ENCODE peak calls at places on chromosomes 16 and 17, in four cellular contexts. A is K562, Q is H1, F is HepG2. G is an unnamed sample.

GRCh38 chr17:50815400-50815799 is 20.0 kb upstream of the WFIKKN2 start:
- DNase-seq in A (no peak), Q (no peak), F (no peak), G (no peak)

GRCh38 chr17:45376171-45376564 is 56.5 kb downstream of the ARHGAP27 start:
- DNase-seq in A (no peak), Q (no peak), F (no peak), G (no peak)

GRCh38 chr16:9870962-9871361 is 311.3 kb downstream of the GRIN2A start:
- DNase-seq in A (no peak), Q (no peak), F (no peak), G (no peak)

GRCh38 chr16:51302042-51302441 is 151.0 kb upstream of the SALL1 start:
- DNase-seq in A (no peak), Q (no peak), F (no peak), G (no peak)

GRCh38 chr17:33267279-33267790 is 25.8 kb downstream of the ASIC2 start:
- DNase-seq in A (no peak), Q (no peak), F (no peak), G (no peak)

GRCh38 chr16:85395207-85395912 is 217.8 kb upstream of the GSE1 start:
- DNase-seq in A (peak), Q (no peak), F (peak), G (peak)

GRCh38 chr17:1180958-1181768 is 1.4 kb upstream of the ABR start:
- DNase-seq in A (no peak), Q (no peak), F (no peak), G (no peak)

GRCh38 chr16:49057391-49057790 is 224.2 kb downstream of the CBLN1 start:
- DNase-seq in A (no peak), Q (no peak), F (no peak), G (no peak)

GRCh38 chr17:78256705-78257559 is 25.5 kb downstream of the TMEM235 start:
- DNase-seq in A (peak), Q (no peak), F (no peak), G (no peak)

GRCh38 chr17:82244413-82245140 is 15.7 kb downstream of the SLC16A3 start:
- DNase-seq in A (no peak), Q (no peak), F (no peak), G (no peak)

GRCh38 chr17:76920364-76921139 is 52.3 kb downstream of the MGAT5B start:
- DNase-seq in A (no peak), Q (no peak), F (no peak), G (no peak)

GRCh38 chr17:226773-227580 is 45.5 kb upstream of the DOC2B start:
- DNase-seq in A (no peak), Q (no peak), F (no peak), G (no peak)

GRCh38 chr16:68083861-68084503 is 1.2 kb upstream of the NFATC3 start:
- DNase-seq in A (peak), Q (no peak), F (peak), G (no peak)

GRCh38 chr17:73644145-73645049 is at the start of gene SDK2:
- DNase-seq in A (no peak), Q (no peak), F (no peak), G (no peak)

GRCh38 chr17:14756469-14756868 is 455.6 kb downstream of the HS3ST3B1 start:
- DNase-seq in A (no peak), Q (no peak), F (peak), G (no peak)

GRCh38 chr17:35079547-35079946 is 16.0 kb upstream of the RFFL start:
- DNase-seq in A (no peak), Q (no peak), F (peak), G (no peak)

GRCh38 chr16:74564451-74564984 is 42.4 kb downstream of the GLG1 start:
- DNase-seq in A (no peak), Q (no peak), F (no peak), G (no peak)

GRCh38 chr16:80604600-80605355 is 64.0 kb downstream of the DYNLRB2 start:
- DNase-seq in A (no peak), Q (no peak), F (no peak), G (no peak)

GRCh38 chr16:30928390-30928789 is 5.0 kb downstream of the FBXL19 start:
- DNase-seq in A (no peak), Q (no peak), F (no peak), G (no peak)

GRCh38 chr16:4673387-4674046 is 19.8 kb upstream of the NUDT16L1 start:
- DNase-seq in A (no peak), Q (no peak), F (no peak), G (no peak)

GRCh38 chr16:73170587-73170986 is 122.7 kb upstream of the ZFHX3 start:
- DNase-seq in A (no peak), Q (no peak), F (no peak), G (no peak)

GRCh38 chr16:70433456-70434103 is 5.3 kb downstream of the ST3GAL2 start:
- DNase-seq in A (peak), Q (no peak), F (no peak), G (no peak)

GRCh38 chr17:48478224-48479013 is 48.4 kb upstream of the SKAP1 start:
- DNase-seq in A (peak), Q (no peak), F (no peak), G (peak)

GRCh38 chr17:28907709-28908475 is 5.0 kb upstream of the DHRS13 start:
- DNase-seq in A (peak), Q (no peak), F (peak), G (no peak)

GRCh38 chr17:66952031-66952524 is 12.4 kb upstream of the CACNG4 start:
- DNase-seq in A (peak), Q (peak), F (peak), G (no peak)

GRCh38 chr17:67156269-67157199 is 88.5 kb downstream of the HELZ start:
- DNase-seq in A (peak), Q (no peak), F (no peak), G (no peak)

GRCh38 chr17:40242774-40243173 is 23.7 kb downstream of the WIPF2 start:
- DNase-seq in A (no peak), Q (no peak), F (no peak), G (no peak)

GRCh38 chr17:17416007-17416399 is 60.8 kb upstream of the MED9 start:
- DNase-seq in A (peak), Q (no peak), F (peak), G (peak)

GRCh38 chr17:82281076-82281475 is 7.6 kb upstream of the CSNK1D start:
- DNase-seq in A (no peak), Q (no peak), F (no peak), G (no peak)

GRCh38 chr17:79011451-79012147 is 2.0 kb upstream of the CANT1 start:
- DNase-seq in A (peak), Q (no peak), F (no peak), G (no peak)

GRCh38 chr16:67857547-67858233 is 10.2 kb upstream of the CENPT start:
- DNase-seq in A (peak), Q (no peak), F (peak), G (no peak)

GRCh38 chr17:45374501-45374900 is 57.7 kb upstream of the MAP3K14 start:
- DNase-seq in A (no peak), Q (no peak), F (no peak), G (no peak)

GRCh38 chr17:41907633-41908539 is 10.9 kb downstream of the ACLY start:
- DNase-seq in A (no peak), Q (no peak), F (peak), G (no peak)

GRCh38 chr17:41912925-41913324 is 5.8 kb downstream of the ACLY start:
- DNase-seq in A (no peak), Q (no peak), F (no peak), G (no peak)

GRCh38 chr17:41909088-41909487 is 9.7 kb downstream of the ACLY start:
- DNase-seq in A (no peak), Q (no peak), F (no peak), G (no peak)

GRCh38 chr17:41913798-41914197 is 5.0 kb downstream of the ACLY start:
- DNase-seq in A (no peak), Q (no peak), F (no peak), G (no peak)

GRCh38 chr17:41910701-41911391 is 7.9 kb downstream of the ACLY start:
- DNase-seq in A (no peak), Q (no peak), F (no peak), G (no peak)
- TF ChIP-seq MAX in A (no peak), Q (no peak), F (no peak), G (no peak)

GRCh38 chr17:8125947-8126305 is 2.0 kb upstream of the HES7 start:
- DNase-seq in A (peak), Q (no peak), F (no peak), G (no peak)

GRCh38 chr17:8123695-8124349 is at the start of gene HES7:
- DNase-seq in A (peak), Q (no peak), F (no peak), G (no peak)

GRCh38 chr17:8125196-8125946 is 1.5 kb upstream of the HES7 start:
- DNase-seq in A (peak), Q (no peak), F (peak), G (peak)

GRCh38 chr17:8122923-8123694 is 797 bp downstream of the HES7 start:
- DNase-seq in A (peak), Q (no peak), F (no peak), G (no peak)

DNA sequence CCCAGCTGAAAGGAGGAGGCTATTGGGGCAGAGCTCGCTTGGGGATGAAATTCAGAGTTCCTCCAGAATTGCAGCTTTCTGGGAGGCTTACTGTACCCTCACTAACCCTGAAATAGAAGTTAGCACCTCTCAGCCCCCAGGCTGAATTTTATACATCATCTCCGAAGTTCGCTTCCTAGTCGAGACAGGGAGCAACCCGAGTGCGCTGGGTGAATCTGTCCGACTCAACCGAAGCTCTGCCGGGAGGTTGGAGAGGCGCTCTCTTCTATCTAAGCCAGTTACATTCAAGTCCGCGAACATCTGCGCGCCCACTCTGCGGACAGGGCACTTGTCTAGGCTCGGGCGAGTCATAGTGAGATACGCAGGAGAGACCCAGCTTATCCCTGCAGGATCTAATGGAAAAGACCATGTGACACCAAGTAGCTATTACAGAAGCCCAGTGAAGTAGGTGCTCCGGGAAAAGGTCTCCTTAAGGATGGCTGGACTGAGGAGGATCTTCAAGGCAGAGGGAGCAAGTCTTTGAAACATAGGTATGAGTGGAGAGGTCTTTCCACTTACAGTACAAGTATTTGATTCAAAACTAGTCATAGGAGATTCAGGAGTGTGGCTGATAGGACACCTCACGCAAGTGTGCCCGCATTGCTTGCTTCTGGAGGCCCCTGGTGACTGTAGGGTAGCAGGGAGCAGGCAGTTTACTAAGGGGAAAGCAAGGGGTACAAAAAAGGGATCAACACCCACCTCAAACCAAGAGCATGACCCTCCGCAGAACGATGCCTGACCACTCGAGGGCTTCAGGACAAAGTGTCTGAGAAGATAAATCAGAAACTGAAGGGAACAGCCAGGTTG is 667 bp upstream of the HES7 start:
- DNase-seq in A (peak), Q (no peak), F (no peak), G (no peak)
- TF ChIP-seq EZH2 in A (no peak), Q (peak), F (no peak), G (no peak)

GRCh38 chr17:27481327-27481726 is 25.1 kb downstream of the KSR1 start:
- DNase-seq in A (no peak), Q (no peak), F (no peak), G (no peak)
- TF ChIP-seq TAF1 in A (no peak), Q (no peak), F (no peak), G (no peak)

DNA sequence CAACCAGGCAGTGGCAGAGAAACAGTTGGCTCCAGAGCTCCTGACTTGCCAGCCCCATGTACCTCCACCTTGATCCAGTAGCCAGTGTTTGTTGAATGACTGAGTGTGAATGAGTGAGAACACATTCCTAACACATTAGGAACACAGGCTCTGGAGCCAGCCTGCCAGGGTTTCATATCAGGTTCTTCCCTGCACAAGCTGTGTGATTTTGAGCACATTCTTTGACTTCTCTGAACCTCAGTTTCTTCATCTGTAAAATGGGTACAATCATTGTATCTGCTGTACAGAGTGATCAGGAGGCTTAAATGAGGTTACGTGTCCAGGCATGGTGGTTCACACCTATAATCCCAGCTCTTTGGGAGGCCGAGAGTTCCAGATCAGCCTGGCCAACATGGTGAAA is 13.3 kb upstream of the RMI2 start:
- DNase-seq in A (no peak), Q (no peak), F (no peak), G (no peak)
- TF ChIP-seq MAX in A (no peak), Q (no peak), F (no peak), G (no peak)

DNA sequence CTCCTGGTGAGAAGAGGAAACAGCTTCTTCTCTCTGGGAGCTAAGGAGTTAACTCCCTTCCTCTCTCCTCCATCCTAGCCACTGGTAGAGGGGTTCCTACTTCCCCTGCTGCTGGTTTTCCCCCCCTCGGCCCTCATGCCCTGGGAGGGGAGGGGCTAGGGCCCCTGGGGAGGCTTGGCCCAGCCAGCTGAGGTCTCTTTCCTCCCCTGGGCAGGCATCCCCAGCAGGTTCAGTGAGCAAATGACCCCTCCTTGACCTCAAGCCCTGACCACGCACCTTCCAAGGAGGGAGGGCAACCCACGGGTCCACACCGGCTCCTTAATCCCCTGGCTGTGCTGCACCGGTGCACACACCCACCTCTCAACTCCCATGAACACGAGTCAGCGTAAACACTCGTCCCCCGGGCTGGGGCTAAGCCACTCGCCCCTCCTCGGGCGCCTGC is 33.9 kb downstream of the SRCIN1 start:
- DNase-seq in A (no peak), Q (no peak), F (no peak), G (no peak)
- TF ChIP-seq EZH2 in A (no peak), Q (no peak), F (peak), G (no peak)

DNA sequence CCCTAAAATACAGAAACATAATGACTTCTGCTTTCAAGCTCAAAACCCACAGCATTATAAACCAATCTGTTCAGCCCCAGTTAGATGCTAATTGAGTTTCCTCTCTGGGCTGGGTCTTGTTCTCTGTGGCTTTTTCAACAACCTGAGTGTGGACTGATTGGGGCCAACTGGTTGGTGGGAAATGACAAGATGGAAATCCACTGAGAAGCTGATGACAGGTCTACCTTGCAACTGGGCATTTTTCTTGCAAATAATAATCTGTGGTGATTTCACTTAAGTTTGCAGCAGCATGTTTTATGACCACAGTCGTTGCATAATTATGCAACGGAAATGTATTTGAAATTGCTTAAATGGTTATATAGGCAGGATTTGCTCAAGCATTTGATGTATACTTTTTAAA is 69.8 kb downstream of the AKAP1 start:
- DNase-seq in A (no peak), Q (no peak), F (no peak), G (no peak)
- TF ChIP-seq TAF1 in A (no peak), Q (no peak), F (no peak), G (no peak)